ENCODE peak calls at places on chromosome 11, in six cellular contexts. Y, N, S, Z, J and A are unnamed samples.

GRCh38 chr11:93784935-93785360 is 866 bp downstream of the MED17 start:
- DNase-seq in Y (peak), N (no peak), S (peak), Z (peak), J (peak), A (no peak)

GRCh38 chr11:12258451-12258850 is 118.9 kb upstream of the PARVA start:
- DNase-seq in Y (peak), N (no peak), S (peak), Z (peak), J (peak), A (no peak)

GRCh38 chr11:128741511-128741910 is 47.6 kb downstream of the FLI1 start:
- DNase-seq in Y (no peak), N (no peak), S (no peak), Z (no peak), J (no peak), A (no peak)

GRCh38 chr11:92383430-92383829 is 158.8 kb downstream of the FAT3 start:
- DNase-seq in Y (peak), N (no peak), S (peak), Z (peak), J (peak), A (no peak)

GRCh38 chr11:24637520-24637919 is 140.7 kb downstream of the LUZP2 start:
- DNase-seq in Y (no peak), N (no peak), S (no peak), Z (no peak), J (no peak), A (no peak)

GRCh38 chr11:413120-414081 is 1.4 kb downstream of the SIGIRR start:
- DNase-seq in Y (peak), N (no peak), S (no peak), Z (no peak), J (no peak), A (no peak)

GRCh38 chr11:57301711-57302423 is 22.9 kb downstream of the TNKS1BP1 start:
- DNase-seq in Y (no peak), N (no peak), S (no peak), Z (no peak), J (no peak), A (no peak)

GRCh38 chr11:110979696-110980095 is 265.8 kb upstream of the POU2AF2 start:
- DNase-seq in Y (no peak), N (no peak), S (peak), Z (peak), J (peak), A (no peak)

GRCh38 chr11:133934599-133935550 is 21.9 kb downstream of the IGSF9B start:
- DNase-seq in Y (peak), N (no peak), S (no peak), Z (peak), J (peak), A (no peak)

GRCh38 chr11:60345489-60345888 is 18.4 kb downstream of the MS4A6E start:
- DNase-seq in Y (peak), N (no peak), S (no peak), Z (no peak), J (no peak), A (peak)

GRCh38 chr11:58560842-58561241 is 14.8 kb downstream of the LPXN start:
- DNase-seq in Y (no peak), N (no peak), S (no peak), Z (no peak), J (no peak), A (no peak)